ENCODE peak calls at places on chromosomes 7 and 10, in four cellular contexts. I is fibroblast of lung, T is substantia nigra, G is left ventricle myocardium inferior. O is an unnamed sample.

GRCh38 chr7:45609180-45609579 is 35.0 kb downstream of the ADCY1 start:
- DNase-seq in I (no peak), T (no peak), G (no peak), O (no peak)

GRCh38 chr10:77456414-77456813 is 181.2 kb downstream of the KCNMA1 start:
- DNase-seq in T (no peak), I (no peak), G (no peak), O (no peak)

GRCh38 chr10:112807013-112807412 is 143.0 kb upstream of the TCF7L2 start:
- DNase-seq in G (no peak), T (no peak), I (no peak), O (no peak)

GRCh38 chr7:151472644-151473380 is 32.9 kb upstream of the CRYGN start:
- DNase-seq in G (no peak), T (no peak), I (peak; percentile 69), O (no peak)

GRCh38 chr7:84633-85020 is 107.7 kb upstream of the FAM20C start:
- DNase-seq in G (no peak), I (no peak), T (no peak), O (no peak)

GRCh38 chr10:33812586-33812985 is 478.1 kb upstream of the NRP1 start:
- DNase-seq in T (no peak), I (no peak), G (no peak), O (no peak)

GRCh38 chr10:84375011-84375410 is 46.6 kb downstream of the CCSER2 start:
- DNase-seq in I (peak; percentile 75), G (no peak), T (no peak), O (no peak)

GRCh38 chr7:115662120-115662519 is 368.4 kb downstream of the TFEC start:
- DNase-seq in G (no peak), I (no peak), T (no peak), O (no peak)

GRCh38 chr7:39415091-39415820 is 150.9 kb upstream of the YAE1 start:
- DNase-seq in I (no peak), T (no peak), G (no peak), O (no peak)

GRCh38 chr10:26566525-26567348 is 128.6 kb downstream of the APBB1IP start:
- DNase-seq in G (no peak), T (no peak), I (no peak), O (no peak)

GRCh38 chr7:113622796-113623195 is 296.0 kb downstream of the PPP1R3A start:
- DNase-seq in I (no peak), G (no peak), T (no peak), O (no peak)

GRCh38 chr7:37105119-37105518 is 343.5 kb downstream of the ELMO1 start:
- DNase-seq in G (no peak), I (no peak), T (no peak), O (no peak)

DNA sequence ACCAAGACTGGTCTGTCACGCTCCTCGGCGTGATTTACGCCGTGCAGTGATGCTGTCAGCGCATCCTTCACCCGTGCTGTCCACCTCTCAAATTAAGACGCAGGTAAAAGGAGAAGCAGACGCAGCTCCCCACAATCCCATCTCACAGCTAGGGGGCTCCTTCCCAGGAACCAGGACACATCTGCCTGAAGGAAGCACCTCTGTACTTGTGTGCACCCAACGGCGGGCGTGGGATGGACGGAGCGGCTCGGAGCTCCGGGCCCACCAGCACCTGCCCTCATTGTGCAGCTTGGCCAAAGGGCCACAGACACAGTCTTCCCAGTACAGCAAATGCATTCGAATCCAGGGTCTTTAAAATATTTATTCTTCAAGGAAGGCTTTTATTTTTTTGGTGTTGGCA is 55.3 kb downstream of the STK32C start:
- DNase-seq in T (no peak), G (no peak), I (no peak), O (no peak)
- H3K27ac ChIP-seq in T (no peak overlapping the region), G (no peak overlapping the region), I (no peak overlapping the region), O (no peak overlapping the region)

GRCh38 chr7:76393116-76394031 is 16.1 kb downstream of the SSC4D start:
- DNase-seq in T (peak; percentile 77), G (peak; percentile 96), I (peak; percentile 83), O (peak; percentile 97)
- H3K27ac ChIP-seq in T (peak overlapping the region; percentile 96), G (peak overlapping the region; percentile 90), I (peak overlapping the region; percentile 70), O (peak overlapping the region; percentile 92)

GRCh38 chr7:83301416-83301815 is 138.7 kb upstream of the PCLO start:
- DNase-seq in I (peak; percentile 39), T (no peak), G (no peak), O (no peak)
- H3K27ac ChIP-seq in I (no peak overlapping the region), T (no peak overlapping the region), G (no peak overlapping the region), O (no peak overlapping the region)

GRCh38 chr10:1116051-1116450 is 59.9 kb downstream of the WDR37 start:
- DNase-seq in G (no peak), T (no peak), I (no peak), O (no peak)
- H3K27ac ChIP-seq in G (no peak overlapping the region), T (no peak overlapping the region), I (no peak overlapping the region), O (no peak overlapping the region)

GRCh38 chr7:94395141-94396041 is 696 bp downstream of the COL1A2 start:
- DNase-seq in I (peak; percentile 95), T (no peak), G (no peak), O (no peak)
- H3K27ac ChIP-seq in I (peak overlapping the region; percentile 96), T (no peak overlapping the region), G (peak overlapping the region; percentile 91), O (peak overlapping the region; percentile 85)

DNA sequence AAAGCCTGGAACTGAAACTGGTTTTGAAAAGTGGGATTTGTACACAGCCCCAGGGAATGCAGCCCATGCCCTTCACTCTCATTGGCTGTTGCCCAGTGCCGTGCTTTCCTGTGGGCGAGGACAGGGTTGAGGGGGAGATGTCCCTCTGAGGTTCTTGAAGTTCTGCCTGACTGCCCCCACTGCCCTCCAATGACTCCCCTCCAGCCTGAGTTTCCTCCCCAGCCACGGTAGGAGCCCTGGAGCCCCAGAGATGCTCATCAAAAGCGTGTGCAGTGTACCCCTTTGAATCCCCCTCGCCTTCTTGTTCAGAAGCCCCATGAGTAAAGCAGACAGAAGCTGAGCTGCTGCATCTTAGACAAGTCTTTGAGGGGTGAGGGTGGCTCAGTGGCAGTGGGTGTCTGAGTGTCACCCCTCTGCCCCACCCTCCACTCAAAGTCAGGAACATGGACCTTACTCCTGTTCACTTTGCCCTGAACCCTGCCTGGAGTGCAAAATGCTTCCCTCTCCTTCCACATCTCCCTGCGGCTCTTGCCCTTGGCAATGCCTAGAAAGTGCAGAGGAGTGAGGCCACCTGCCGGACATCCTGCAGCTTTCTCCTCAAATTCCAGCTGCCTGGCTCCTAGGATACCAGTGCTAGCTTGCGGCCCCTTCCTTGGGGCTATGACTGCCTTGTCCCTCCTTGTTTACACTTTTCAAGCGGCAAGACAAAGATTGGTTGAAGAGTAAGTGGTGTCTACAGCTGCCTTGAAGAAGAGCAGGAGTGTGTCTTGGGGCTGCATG is 19.9 kb downstream of the FAM241B start:
- DNase-seq in G (no peak), T (no peak), I (peak; percentile 7), O (no peak)
- H3K27ac ChIP-seq in G (no peak overlapping the region), T (no peak overlapping the region), I (no peak overlapping the region), O (no peak overlapping the region)

O was measured in lower lobe of right lung.